ENCODE peak calls at places on chromosome 21, in eight cellular contexts. N is MV-4-11; Z is hepatocyte; C is central memory CD8-positive, alpha-beta T cell; M is activated T-cell treated with anti-CD3 and anti-CD28 coated beads, Interleukin-2, amount 50 U/mL, for 72 hours; O is HFFc6; T is RPMI8226; B is activated CD4-positive, alpha-beta T cell treated with anti-CD3 and anti-CD28 coated beads, Interleukin-2, amount 50 U/mL, for 48 hours. G is an unnamed sample.
A peak's percentile ranks its signal among the peaks of the same experiment; 100 is the strongest.

GRCh38 chr21:14864211-14865021 is 200.4 kb downstream of the NRIP1 start:
- DNase-seq in C (no peak), Z (peak; percentile 90), O (peak; percentile 68), B (peak; percentile 46), N (peak; percentile 53), M (peak; percentile 37), T (peak; percentile 57), G (no peak)

GRCh38 chr21:41446571-41446970 is 20.5 kb downstream of the MX1 start:
- DNase-seq in C (no peak), M (no peak), Z (no peak), B (no peak), T (no peak), O (peak; percentile 32), N (no peak), G (no peak)

GRCh38 chr21:43893536-43894205 is 28.6 kb downstream of the AGPAT3 start:
- DNase-seq in T (no peak), B (peak; percentile 45), C (no peak), M (peak; percentile 67), O (no peak), N (no peak), Z (no peak), G (no peak)

GRCh38 chr21:42366292-42367010 is at the start of gene TFF1:
- DNase-seq in Z (peak; percentile 84), C (no peak), O (no peak), M (no peak), N (no peak), B (no peak), T (no peak), G (no peak)

GRCh38 chr21:34235514-34235913 is 128.3 kb upstream of the KCNE2 start:
- DNase-seq in Z (no peak), N (no peak), M (no peak), O (no peak), B (no peak), C (no peak), T (no peak), G (no peak)

GRCh38 chr21:31848339-31848985 is 24.4 kb upstream of the HUNK start:
- DNase-seq in Z (no peak), O (no peak), C (no peak), B (no peak), M (no peak), T (no peak), N (peak; percentile 29), G (no peak)

GRCh38 chr21:41425954-41426655 is at the start of gene MX1:
- DNase-seq in C (peak; percentile 77), B (peak; percentile 80), N (peak; percentile 4), Z (peak; percentile 81), T (peak; percentile 92), O (no peak), M (peak; percentile 91), G (no peak)

GRCh38 chr21:33403786-33404571 is 766 bp downstream of the IFNGR2 start:
- DNase-seq in M (peak; percentile 40), N (peak; percentile 47), Z (peak; percentile 72), O (peak; percentile 39), T (peak; percentile 65), C (no peak), B (peak; percentile 37), G (no peak)

GRCh38 chr21:35737425-35737824 is 322.9 kb downstream of the SETD4 start:
- DNase-seq in Z (no peak), O (no peak), B (no peak), T (no peak), C (no peak), N (no peak), M (no peak), G (no peak)

GRCh38 chr21:41616063-41616591 is 108.2 kb upstream of the TMPRSS2 start:
- DNase-seq in Z (no peak), M (no peak), O (peak; percentile 89), B (no peak), T (no peak), C (no peak), N (no peak), G (peak; percentile 93)

GRCh38 chr21:29102791-29103257 is 27.6 kb upstream of the MAP3K7CL start:
- DNase-seq in M (no peak), Z (no peak), O (no peak), C (no peak), T (no peak), N (peak; percentile 51), B (no peak), G (no peak)

GRCh38 chr21:39109596-39110210 is 73.5 kb downstream of the PSMG1 start:
- DNase-seq in C (no peak), B (no peak), O (no peak), T (no peak), N (no peak), Z (no peak), M (no peak), G (no peak)